ENCODE peak calls at places on chromosomes 12 and 14, in eight cellular contexts. N is CD8-positive, alpha-beta memory T cell; D is GM23248; Y is GM10248; J is T1000; U is HFFc6; T is activated effector memory CD4-positive, alpha-beta T cell treated with Interleukin-2 at 50 U/mL for 16 hours; P is neuronal stem cell. K is an unnamed sample.

GRCh38 chr12:108237272-108237671 is 101.8 kb downstream of the CMKLR1 start:
- DNase-seq in N (no peak), D (no peak), Y (no peak), J (no peak), U (no peak), T (no peak), P (no peak), K (no peak)

GRCh38 chr12:157644-158043 is 56.3 kb downstream of the SLC6A12 start:
- DNase-seq in N (no peak), D (no peak), Y (no peak), J (no peak), U (no peak), T (no peak), P (no peak), K (no peak)

GRCh38 chr12:105444050-105444808 is 113.7 kb downstream of the C12orf75 start:
- DNase-seq in N (no peak), D (no peak), Y (no peak), J (no peak), U (no peak), T (no peak), P (no peak), K (no peak)

GRCh38 chr14:89252887-89253532 is 164.0 kb downstream of the FOXN3 start:
- DNase-seq in N (no peak), D (no peak), Y (no peak), J (no peak), U (no peak), T (no peak), P (no peak), K (peak)

GRCh38 chr12:79300199-79300568 is 390.6 kb downstream of the PAWR start:
- DNase-seq in N (no peak), D (peak), Y (no peak), J (no peak), U (peak), T (no peak), P (no peak), K (peak)

GRCh38 chr12:109234012-109234411 is 75.1 kb downstream of the FOXN4 start:
- DNase-seq in N (no peak), D (no peak), Y (no peak), J (no peak), U (no peak), T (no peak), P (no peak), K (no peak)

GRCh38 chr12:51025182-51025747 is 919 bp downstream of the SLC11A2 start:
- DNase-seq in N (no peak), D (no peak), Y (no peak), J (no peak), U (no peak), T (no peak), P (no peak), K (no peak)

GRCh38 chr14:35341454-35342159 is 49.4 kb downstream of the PSMA6 start:
- DNase-seq in N (no peak), D (peak), Y (peak), J (peak), U (peak), T (no peak), P (no peak), K (peak)

GRCh38 chr12:63917864-63918742 is 73.6 kb downstream of the SRGAP1 start:
- DNase-seq in N (no peak), D (peak), Y (no peak), J (peak), U (peak), T (no peak), P (no peak), K (peak)

GRCh38 chr12:51482808-51483532 is 58.3 kb downstream of the SLC4A8 start:
- DNase-seq in N (no peak), D (no peak), Y (peak), J (no peak), U (no peak), T (no peak), P (no peak), K (no peak)

GRCh38 chr14:96077983-96078686 is 39.0 kb downstream of the C14orf132 start:
- DNase-seq in N (no peak), D (no peak), Y (no peak), J (no peak), U (no peak), T (no peak), P (no peak), K (peak)

GRCh38 chr14:57725399-57726077 is 140.4 kb downstream of the SLC35F4 start:
- DNase-seq in N (no peak), D (peak), Y (no peak), J (no peak), U (no peak), T (no peak), P (no peak), K (peak)

GRCh38 chr12:127559349-127560040 is 707.5 kb upstream of the TMEM132C start:
- DNase-seq in N (no peak), D (peak), Y (no peak), J (peak), U (peak), T (peak), P (no peak), K (peak)

GRCh38 chr12:93742086-93742934 is 65.1 kb downstream of the CRADD start:
- DNase-seq in N (peak), D (peak), Y (peak), J (peak), U (peak), T (peak), P (peak), K (peak)